ENCODE peak calls at places on chromosomes 2 and 18, in eight cellular contexts. One of them, this sample, is unnamed.

GRCh38 chr2:29509397-29509796 is 394.2 kb downstream of the CLIP4 start:
- DNase-seq in MM.1S: no peak
- DNase-seq in hepatocyte: no peak
- DNase-seq in mammary epithelial cell: no peak
- DNase-seq in endothelial cell of umbilical vein: no peak
- DNase-seq in H9: no peak
- DNase-seq in GM12878: no peak
- DNase-seq in HCT116: no peak
- DNase-seq in this sample: no peak

GRCh38 chr2:120984046-120984445 is 248.4 kb downstream of the GLI2 start:
- DNase-seq in endothelial cell of umbilical vein: no peak
- DNase-seq in hepatocyte: no peak
- DNase-seq in H9: no peak
- DNase-seq in mammary epithelial cell: no peak
- DNase-seq in GM12878: no peak
- DNase-seq in MM.1S: no peak
- DNase-seq in HCT116: no peak
- DNase-seq in this sample: no peak

GRCh38 chr2:127117603-127118002 is 10.6 kb upstream of the BIN1 start:
- DNase-seq in HCT116: no peak
- DNase-seq in mammary epithelial cell: no peak
- DNase-seq in MM.1S: no peak
- DNase-seq in H9: no peak
- DNase-seq in hepatocyte: no peak
- DNase-seq in GM12878: no peak
- DNase-seq in endothelial cell of umbilical vein: no peak
- DNase-seq in this sample: no peak

GRCh38 chr2:10094271-10094814 is 14.1 kb upstream of the CYS1 start:
- DNase-seq in mammary epithelial cell: no peak
- DNase-seq in MM.1S: no peak
- DNase-seq in H9: no peak
- DNase-seq in GM12878: no peak
- DNase-seq in endothelial cell of umbilical vein: no peak
- DNase-seq in hepatocyte: no peak
- DNase-seq in HCT116: no peak
- DNase-seq in this sample: peak; percentile 42

GRCh38 chr2:105068387-105068786 is 30.5 kb downstream of the MRPS9 start:
- DNase-seq in H9: no peak
- DNase-seq in hepatocyte: no peak
- DNase-seq in mammary epithelial cell: no peak
- DNase-seq in GM12878: no peak
- DNase-seq in MM.1S: no peak
- DNase-seq in HCT116: no peak
- DNase-seq in endothelial cell of umbilical vein: no peak
- DNase-seq in this sample: no peak

GRCh38 chr18:59008302-59008974 is 131.2 kb upstream of the SEC11C start:
- DNase-seq in hepatocyte: peak; percentile 62
- DNase-seq in H9: peak; percentile 60
- DNase-seq in endothelial cell of umbilical vein: no peak
- DNase-seq in MM.1S: no peak
- DNase-seq in mammary epithelial cell: peak; percentile 86
- DNase-seq in HCT116: peak; percentile 26
- DNase-seq in GM12878: no peak
- DNase-seq in this sample: peak; percentile 78

GRCh38 chr2:127118467-127118866 is 11.5 kb upstream of the BIN1 start:
- DNase-seq in MM.1S: no peak
- DNase-seq in H9: no peak
- DNase-seq in hepatocyte: no peak
- DNase-seq in GM12878: no peak
- DNase-seq in HCT116: no peak
- DNase-seq in endothelial cell of umbilical vein: no peak
- DNase-seq in mammary epithelial cell: no peak
- DNase-seq in this sample: no peak

GRCh38 chr2:20960003-20960402 is 83.9 kb downstream of the APOB start:
- DNase-seq in MM.1S: no peak
- DNase-seq in GM12878: no peak
- DNase-seq in H9: no peak
- DNase-seq in hepatocyte: no peak
- DNase-seq in mammary epithelial cell: no peak
- DNase-seq in endothelial cell of umbilical vein: no peak
- DNase-seq in HCT116: no peak
- DNase-seq in this sample: no peak

DNA sequence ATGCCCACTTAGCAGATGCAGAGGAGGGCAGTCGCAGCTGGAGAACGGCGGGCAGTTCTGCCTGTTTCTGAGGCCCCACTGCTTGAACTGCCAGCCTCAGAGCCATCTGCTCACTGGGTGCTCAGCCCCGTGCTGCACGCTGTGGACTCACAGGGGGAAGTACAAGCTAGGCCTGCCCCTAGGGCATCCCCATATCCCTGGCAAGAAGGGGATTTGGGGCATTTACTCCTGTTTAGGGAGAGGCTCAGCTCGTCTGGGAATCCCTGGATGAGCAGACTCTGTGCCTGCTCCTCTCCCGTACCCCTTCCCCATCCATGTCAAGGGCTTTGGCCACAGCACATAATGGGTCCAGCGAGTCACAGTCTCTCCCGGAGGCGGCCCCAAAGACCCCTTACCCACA is 169.8 kb upstream of the PKDCC start:
- DNase-seq in H9: no peak
- DNase-seq in HCT116: no peak
- DNase-seq in MM.1S: no peak
- DNase-seq in endothelial cell of umbilical vein: no peak
- DNase-seq in hepatocyte: no peak
- DNase-seq in mammary epithelial cell: no peak
- DNase-seq in GM12878: no peak
- DNase-seq in this sample: no peak
- H3K4me1 ChIP-seq in H9: no peaks in the 10 kb centered on the region
- H3K4me1 ChIP-seq in HCT116: no peaks in the 10 kb centered on the region
- H3K4me1 ChIP-seq in MM.1S: no peaks in the 10 kb centered on the region
- H3K4me1 ChIP-seq in endothelial cell of umbilical vein: no peaks in the 10 kb centered on the region
- H3K4me1 ChIP-seq in hepatocyte: peaks cover 33% of the 10 kb centered on the region
- H3K4me1 ChIP-seq in mammary epithelial cell: no peaks in the 10 kb centered on the region
- H3K4me1 ChIP-seq in GM12878: no peaks in the 10 kb centered on the region
- H3K4me1 ChIP-seq in this sample: peaks cover 3% of the 10 kb centered on the region

GRCh38 chr2:74847075-74847858 is 13.3 kb downstream of the HK2 start:
- DNase-seq in H9: no peak
- DNase-seq in hepatocyte: no peak
- DNase-seq in endothelial cell of umbilical vein: no peak
- DNase-seq in MM.1S: no peak
- DNase-seq in GM12878: no peak
- DNase-seq in mammary epithelial cell: no peak
- DNase-seq in HCT116: no peak
- DNase-seq in this sample: no peak
- H4K20me1 ChIP-seq in H9: no peaks in the 10 kb centered on the region
- H4K20me1 ChIP-seq in hepatocyte: no peaks in the 10 kb centered on the region
- H4K20me1 ChIP-seq in endothelial cell of umbilical vein: no peaks in the 10 kb centered on the region
- H4K20me1 ChIP-seq in MM.1S: no peaks in the 10 kb centered on the region
- H4K20me1 ChIP-seq in GM12878: peaks cover 8% of the 10 kb centered on the region
- H4K20me1 ChIP-seq in mammary epithelial cell: no peaks in the 10 kb centered on the region
- H4K20me1 ChIP-seq in HCT116: peaks cover 3% of the 10 kb centered on the region
- H4K20me1 ChIP-seq in this sample: peaks cover 60% of the 10 kb centered on the region

DNA sequence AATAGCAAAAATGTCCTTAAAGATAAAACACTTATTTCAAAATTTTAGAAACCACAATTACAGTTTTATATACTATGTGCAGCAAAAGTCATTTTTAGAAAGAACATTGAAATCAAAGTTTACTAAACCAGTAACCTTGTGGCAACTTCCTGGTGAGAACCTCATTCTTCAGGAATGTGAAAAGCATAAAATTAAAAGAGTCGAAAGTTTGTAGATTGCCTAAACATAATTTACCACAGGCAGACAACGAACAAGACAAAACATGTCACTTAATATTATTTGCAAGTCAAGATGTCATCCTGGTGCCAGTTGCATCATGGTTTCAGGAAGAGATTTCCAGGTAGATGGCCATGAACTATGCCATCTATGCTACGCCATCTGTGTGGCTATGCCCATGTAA is 108.3 kb upstream of the NRP2 start:
- DNase-seq in GM12878: no peak
- DNase-seq in endothelial cell of umbilical vein: no peak
- DNase-seq in mammary epithelial cell: peak; percentile 64
- DNase-seq in MM.1S: no peak
- DNase-seq in hepatocyte: no peak
- DNase-seq in H9: no peak
- DNase-seq in HCT116: no peak
- DNase-seq in this sample: no peak
- H3K4me1 ChIP-seq in GM12878: no peaks in the 10 kb centered on the region
- H3K4me1 ChIP-seq in endothelial cell of umbilical vein: no peaks in the 10 kb centered on the region
- H3K4me1 ChIP-seq in mammary epithelial cell: peaks cover 9% of the 10 kb centered on the region
- H3K4me1 ChIP-seq in MM.1S: no peaks in the 10 kb centered on the region
- H3K4me1 ChIP-seq in hepatocyte: no peaks in the 10 kb centered on the region
- H3K4me1 ChIP-seq in H9: no peaks in the 10 kb centered on the region
- H3K4me1 ChIP-seq in HCT116: no peaks in the 10 kb centered on the region
- H3K4me1 ChIP-seq in this sample: no peaks in the 10 kb centered on the region

GRCh38 chr2:11750917-11751316 is 4.5 kb downstream of the LPIN1 start:
- DNase-seq in MM.1S: peak; percentile 67
- DNase-seq in HCT116: no peak
- DNase-seq in GM12878: no peak
- DNase-seq in mammary epithelial cell: peak; percentile 79
- DNase-seq in H9: no peak
- DNase-seq in hepatocyte: no peak
- DNase-seq in endothelial cell of umbilical vein: no peak
- DNase-seq in this sample: no peak

GRCh38 chr2:11748861-11749645 is 2.6 kb downstream of the LPIN1 start:
- DNase-seq in MM.1S: peak; percentile 45
- DNase-seq in mammary epithelial cell: no peak
- DNase-seq in H9: no peak
- DNase-seq in GM12878: no peak
- DNase-seq in endothelial cell of umbilical vein: no peak
- DNase-seq in hepatocyte: no peak
- DNase-seq in HCT116: no peak
- DNase-seq in this sample: no peak

GRCh38 chr2:11749646-11750349 is 3.4 kb downstream of the LPIN1 start:
- DNase-seq in hepatocyte: no peak
- DNase-seq in H9: no peak
- DNase-seq in HCT116: no peak
- DNase-seq in mammary epithelial cell: no peak
- DNase-seq in MM.1S: peak; percentile 88
- DNase-seq in GM12878: peak; percentile 60
- DNase-seq in endothelial cell of umbilical vein: no peak
- DNase-seq in this sample: no peak

GRCh38 chr2:11748018-11748860 is 1.8 kb downstream of the LPIN1 start:
- DNase-seq in mammary epithelial cell: no peak
- DNase-seq in GM12878: no peak
- DNase-seq in endothelial cell of umbilical vein: no peak
- DNase-seq in HCT116: no peak
- DNase-seq in H9: no peak
- DNase-seq in hepatocyte: no peak
- DNase-seq in MM.1S: peak; percentile 66
- DNase-seq in this sample: no peak

DNA sequence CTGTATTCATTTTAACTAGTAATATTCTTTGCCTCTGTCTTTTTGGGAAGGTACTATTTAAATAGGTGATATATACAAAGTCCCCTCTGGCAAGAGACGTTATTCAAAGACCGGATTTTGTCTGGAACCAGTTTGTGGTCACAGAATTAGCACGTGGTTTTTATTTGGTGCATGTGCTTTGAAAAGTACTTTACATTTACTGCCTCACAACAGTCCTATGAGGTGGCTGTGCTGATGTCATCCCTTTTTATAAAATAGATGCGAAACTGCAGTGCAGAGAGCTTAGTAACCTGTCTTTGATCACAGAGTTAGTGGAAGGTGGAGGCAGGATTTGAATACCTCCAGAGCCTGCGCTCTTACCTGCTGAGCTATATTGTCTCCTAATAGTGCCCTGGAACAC is 4.0 kb downstream of the LPIN1 start:
- DNase-seq in mammary epithelial cell: peak; percentile 62
- DNase-seq in H9: no peak
- DNase-seq in MM.1S: peak; percentile 97
- DNase-seq in hepatocyte: no peak
- DNase-seq in HCT116: no peak
- DNase-seq in GM12878: peak; percentile 70
- DNase-seq in endothelial cell of umbilical vein: no peak
- DNase-seq in this sample: no peak
- H4K20me1 ChIP-seq in mammary epithelial cell: peaks cover 6% of the 10 kb centered on the region
- H4K20me1 ChIP-seq in H9: no peaks in the 10 kb centered on the region
- H4K20me1 ChIP-seq in MM.1S: no peaks in the 10 kb centered on the region
- H4K20me1 ChIP-seq in hepatocyte: peaks cover 68% of the 10 kb centered on the region
- H4K20me1 ChIP-seq in HCT116: no peaks in the 10 kb centered on the region
- H4K20me1 ChIP-seq in GM12878: no peaks in the 10 kb centered on the region
- H4K20me1 ChIP-seq in endothelial cell of umbilical vein: no peaks in the 10 kb centered on the region
- H4K20me1 ChIP-seq in this sample: no peaks in the 10 kb centered on the region

GRCh38 chr2:234998404-234999211 is 46.8 kb downstream of the SH3BP4 start:
- DNase-seq in hepatocyte: peak; percentile 58
- DNase-seq in H9: no peak
- DNase-seq in MM.1S: no peak
- DNase-seq in GM12878: no peak
- DNase-seq in mammary epithelial cell: no peak
- DNase-seq in HCT116: no peak
- DNase-seq in endothelial cell of umbilical vein: no peak
- DNase-seq in this sample: no peak

GRCh38 chr2:235001237-235002133 is 49.7 kb downstream of the SH3BP4 start:
- DNase-seq in GM12878: no peak
- DNase-seq in H9: no peak
- DNase-seq in hepatocyte: peak; percentile 77
- DNase-seq in HCT116: no peak
- DNase-seq in mammary epithelial cell: no peak
- DNase-seq in endothelial cell of umbilical vein: no peak
- DNase-seq in MM.1S: no peak
- DNase-seq in this sample: no peak

GRCh38 chr2:234997389-234997788 is 45.6 kb downstream of the SH3BP4 start:
- DNase-seq in MM.1S: no peak
- DNase-seq in HCT116: no peak
- DNase-seq in endothelial cell of umbilical vein: peak; percentile 67
- DNase-seq in mammary epithelial cell: no peak
- DNase-seq in GM12878: no peak
- DNase-seq in H9: no peak
- DNase-seq in hepatocyte: no peak
- DNase-seq in this sample: no peak

GRCh38 chr2:235000426-235001236 is 48.8 kb downstream of the SH3BP4 start:
- DNase-seq in GM12878: no peak
- DNase-seq in mammary epithelial cell: no peak
- DNase-seq in endothelial cell of umbilical vein: peak; percentile 38
- DNase-seq in MM.1S: no peak
- DNase-seq in hepatocyte: peak; percentile 75
- DNase-seq in H9: no peak
- DNase-seq in HCT116: no peak
- DNase-seq in this sample: no peak

GRCh38 chr2:234999740-235000425 is 48.1 kb downstream of the SH3BP4 start:
- DNase-seq in MM.1S: no peak
- DNase-seq in endothelial cell of umbilical vein: no peak
- DNase-seq in H9: no peak
- DNase-seq in HCT116: no peak
- DNase-seq in hepatocyte: no peak
- DNase-seq in GM12878: no peak
- DNase-seq in mammary epithelial cell: no peak
- DNase-seq in this sample: no peak
- H3K4me1 ChIP-seq in MM.1S: no peaks in the 10 kb centered on the region
- H3K4me1 ChIP-seq in endothelial cell of umbilical vein: peaks cover 45% of the 10 kb centered on the region
- H3K4me1 ChIP-seq in H9: peaks cover 8% of the 10 kb centered on the region
- H3K4me1 ChIP-seq in HCT116: peaks cover 55% of the 10 kb centered on the region
- H3K4me1 ChIP-seq in hepatocyte: peaks cover 70% of the 10 kb centered on the region
- H3K4me1 ChIP-seq in GM12878: no peaks in the 10 kb centered on the region
- H3K4me1 ChIP-seq in mammary epithelial cell: peaks cover 22% of the 10 kb centered on the region
- H3K4me1 ChIP-seq in this sample: peaks cover 44% of the 10 kb centered on the region

This sample was measured in GM23338.